ENCODE peak calls at places on chromosomes 3 and 15, in six cellular contexts. I, T, J, Z, F and A are unnamed samples. For H3K79me1, the result is how much of the 10 kb centered on the place peaks cover.

GRCh38 chr3:151561878-151562277 is 101.0 kb upstream of the IGSF10 start:
- DNase-seq in Z (no peak), T (peak), J (no peak), I (peak), F (no peak), A (no peak)

GRCh38 chr3:169836058-169836941 is 23.6 kb upstream of the LRRC34 start:
- DNase-seq in Z (no peak), I (peak), F (no peak), J (no peak), T (peak), A (no peak)

GRCh38 chr3:131526801-131527347 is 24.1 kb upstream of the MRPL3 start:
- DNase-seq in F (peak), I (peak), T (peak), Z (peak), J (no peak), A (peak)

GRCh38 chr3:130014526-130014925 is 40.0 kb downstream of the TRH start:
- DNase-seq in Z (no peak), J (no peak), T (peak), I (no peak), F (no peak), A (no peak)

GRCh38 chr3:141392018-141392370 is 23.7 kb downstream of the ZBTB38 start:
- DNase-seq in J (no peak), Z (no peak), F (no peak), I (no peak), T (no peak), A (no peak)

GRCh38 chr3:67610458-67610857 is 44.0 kb downstream of the SUCLG2 start:
- DNase-seq in T (peak), I (no peak), J (no peak), F (no peak), Z (no peak), A (peak)

GRCh38 chr3:101809178-101810022 is 30.4 kb downstream of the NXPE3 start:
- DNase-seq in I (peak), Z (peak), T (peak), F (no peak), J (no peak), A (peak)

GRCh38 chr3:128447561-128448013 is 19.1 kb downstream of the DNAJB8 start:
- DNase-seq in T (no peak), Z (no peak), I (no peak), J (no peak), F (no peak), A (no peak)

GRCh38 chr15:79978694-79979519 is 7.9 kb upstream of the BCL2A1 start:
- DNase-seq in I (no peak), J (no peak), Z (no peak), T (peak), F (no peak), A (peak)

GRCh38 chr3:21531909-21532308 is 219.1 kb downstream of the ZNF385D start:
- DNase-seq in Z (no peak), J (no peak), T (no peak), I (no peak), F (no peak), A (no peak)

GRCh38 chr3:152472606-152472954 is 203.9 kb downstream of the MBNL1 start:
- DNase-seq in F (no peak), Z (no peak), J (no peak), T (no peak), I (no peak), A (no peak)

GRCh38 chr15:49247556-49248102 is 77.6 kb downstream of the GALK2 start:
- DNase-seq in F (no peak), I (no peak), Z (no peak), J (no peak), T (peak), A (no peak)

GRCh38 chr15:43648649-43649429 is at the start of gene CATSPER2:
- DNase-seq in F (peak), T (no peak), Z (no peak), I (no peak), J (no peak), A (no peak)

GRCh38 chr15:80709542-80709941 is 14.4 kb downstream of the ABHD17C start:
- DNase-seq in Z (no peak), I (no peak), F (no peak), J (no peak), T (no peak), A (no peak)

GRCh38 chr15:77497108-77497737 is 76.5 kb downstream of the HMG20A start:
- DNase-seq in Z (no peak), F (peak), I (peak), T (no peak), J (no peak), A (peak)

GRCh38 chr3:99332726-99333125 is 305.7 kb upstream of the COL8A1 start:
- DNase-seq in F (no peak), J (no peak), Z (no peak), T (peak), I (peak), A (no peak)

GRCh38 chr15:52481915-52482314 is 46.8 kb downstream of the MYO5A start:
- DNase-seq in J (no peak), Z (no peak), T (peak), F (no peak), I (no peak), A (peak)

GRCh38 chr3:42887084-42887483 is 11.4 kb upstream of the CYP8B1 start:
- DNase-seq in I (peak), J (no peak), F (no peak), Z (no peak), T (no peak), A (no peak)

GRCh38 chr3:194023501-194024280 is 112.3 kb upstream of the HES1 start:
- DNase-seq in I (no peak), J (no peak), Z (no peak), T (no peak), F (no peak), A (no peak)

GRCh38 chr15:60530653-60531052 is 51.7 kb upstream of the ICE2 start:
- DNase-seq in J (no peak), F (no peak), Z (no peak), T (no peak), I (no peak), A (no peak)

GRCh38 chr15:60526127-60526616 is 47.2 kb upstream of the ICE2 start:
- DNase-seq in Z (no peak), T (no peak), F (no peak), I (no peak), J (no peak), A (no peak)

GRCh38 chr15:60530168-60530567 is 51.2 kb upstream of the ICE2 start:
- DNase-seq in T (no peak), I (no peak), Z (no peak), F (no peak), J (no peak), A (no peak)

GRCh38 chr15:60529332-60529731 is 50.4 kb upstream of the ICE2 start:
- DNase-seq in T (no peak), J (no peak), F (no peak), I (no peak), Z (no peak), A (no peak)

DNA sequence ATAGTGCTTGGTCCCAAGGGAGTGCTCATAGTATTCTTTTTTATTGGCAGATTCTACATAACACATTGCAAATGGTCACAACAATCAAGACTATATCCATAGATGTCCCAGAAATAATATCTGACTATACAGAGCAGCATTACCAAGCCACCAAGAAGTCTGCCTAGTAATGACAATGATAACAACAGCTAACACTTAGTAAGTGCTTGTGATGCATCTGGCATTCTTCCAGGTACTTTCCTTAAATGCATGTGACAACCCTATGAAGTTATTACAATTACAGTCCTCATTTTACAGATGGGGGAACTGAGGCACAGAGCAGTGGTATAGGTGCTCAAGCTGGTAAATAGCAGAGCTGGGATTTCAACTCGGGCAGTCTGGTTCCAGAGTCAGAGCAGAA is 49.6 kb upstream of the ICE2 start:
- DNase-seq in I (no peak), F (no peak), Z (no peak), T (peak), J (no peak), A (peak)
- H3K23ac ChIP-seq in I (no peak), F (no peak), Z (no peak), T (no peak), J (no peak), A (no peak)

GRCh38 chr3:14282706-14283075 is 104.1 kb downstream of the LSM3 start:
- DNase-seq in I (no peak), F (no peak), J (no peak), T (no peak), Z (no peak), A (no peak)

GRCh38 chr3:14282001-14282705 is 103.5 kb downstream of the LSM3 start:
- DNase-seq in J (no peak), F (no peak), I (no peak), T (no peak), Z (no peak), A (no peak)

GRCh38 chr3:14280326-14280725 is 101.7 kb downstream of the LSM3 start:
- DNase-seq in Z (no peak), J (no peak), I (peak), F (no peak), T (peak), A (no peak)

GRCh38 chr3:14279706-14280061 is 101.1 kb downstream of the LSM3 start:
- DNase-seq in F (no peak), I (no peak), Z (no peak), T (no peak), J (no peak), A (no peak)

DNA sequence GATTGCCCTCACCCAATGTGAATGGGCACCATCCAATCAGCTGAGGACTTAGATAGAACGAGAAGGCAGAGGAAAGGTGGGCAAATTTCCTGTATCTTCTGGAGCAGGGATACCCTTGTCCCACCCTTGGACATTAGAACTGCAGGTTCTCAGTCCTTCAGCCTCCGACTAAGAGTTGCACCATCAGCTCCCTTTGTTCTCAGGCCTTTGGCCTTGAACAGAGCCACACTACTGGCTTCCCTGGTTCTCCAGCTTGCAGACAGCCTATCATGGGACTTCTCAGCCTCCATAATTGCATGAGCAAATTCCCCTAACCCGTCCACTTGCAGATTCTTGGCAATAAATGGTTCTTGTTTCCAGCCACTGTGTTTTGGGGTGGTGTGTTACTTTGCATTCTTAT is 102.4 kb downstream of the LSM3 start:
- DNase-seq in T (no peak), J (no peak), F (no peak), Z (no peak), I (no peak), A (no peak)
- H2BK15ac ChIP-seq in T (no peak), J (peak), F (no peak), Z (no peak), I (no peak), A (no peak)

GRCh38 chr15:62994975-62995730 is 47.4 kb upstream of the TPM1 start:
- DNase-seq in Z (no peak), I (no peak), T (peak), J (no peak), F (no peak), A (no peak)
- H3K79me1 ChIP-seq in Z (under half), I (under half), T (under half), J (under half), F (under half), A (under half)

GRCh38 chr3:15099364-15100098 is 583 bp upstream of the RBSN start:
- DNase-seq in Z (no peak), I (no peak), J (no peak), T (no peak), F (no peak), A (no peak)

GRCh38 chr3:15102833-15103232 is 3.9 kb upstream of the RBSN start:
- DNase-seq in Z (no peak), T (no peak), J (no peak), I (no peak), F (no peak), A (no peak)

GRCh38 chr3:15098503-15099363 is at the start of gene RBSN:
- DNase-seq in F (peak), I (peak), Z (peak), J (peak), T (peak), A (peak)

GRCh38 chr3:15097889-15098288 is 1.1 kb downstream of the RBSN start:
- DNase-seq in T (no peak), F (no peak), Z (no peak), I (no peak), J (no peak), A (peak)

GRCh38 chr3:15102256-15102655 is 3.3 kb upstream of the RBSN start:
- DNase-seq in F (no peak), J (no peak), T (no peak), Z (no peak), I (no peak), A (no peak)
- H3K23ac ChIP-seq in F (no peak), J (no peak), T (no peak), Z (peak), I (no peak), A (no peak)

DNA sequence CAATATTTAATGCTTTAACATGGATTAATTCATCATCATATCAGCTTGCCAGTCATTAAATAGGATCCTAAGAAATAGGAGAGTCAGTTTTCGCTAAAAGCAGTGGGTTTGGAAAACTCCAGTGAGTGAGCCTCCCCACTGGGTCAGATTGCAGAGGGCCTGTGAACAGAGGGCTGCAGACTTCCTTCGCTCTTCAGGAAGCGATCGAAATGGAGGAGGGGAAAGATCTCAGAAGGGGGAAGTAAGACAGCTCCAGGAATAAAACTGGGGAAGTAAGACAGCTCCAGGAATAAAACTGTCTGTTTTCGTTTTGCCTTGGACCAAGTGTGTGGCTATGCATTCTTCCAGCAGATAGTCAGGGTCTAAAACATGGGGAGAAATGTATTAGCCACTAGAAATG is 124.8 kb upstream of the C15orf61 start:
- DNase-seq in T (no peak), J (no peak), I (no peak), F (no peak), Z (no peak), A (no peak)
- H2BK15ac ChIP-seq in T (no peak), J (no peak), I (no peak), F (no peak), Z (no peak), A (no peak)